ENCODE peak calls at places on chromosomes 5 and 9, in four cellular contexts. One of them, this sample, is unnamed.

GRCh38 chr5:103942587-103943186 is 380.1 kb upstream of the NUDT12 start:
- DNase-seq in SJSA1: no peak
- DNase-seq in Calu3: no peak
- DNase-seq in cardiac septum: no peak
- DNase-seq in this sample: no peak

GRCh38 chr9:120583958-120584369 is 4.0 kb upstream of the CDK5RAP2 start:
- DNase-seq in SJSA1: peak
- DNase-seq in Calu3: peak
- DNase-seq in cardiac septum: no peak
- DNase-seq in this sample: no peak

GRCh38 chr5:33023649-33024048 is 312.5 kb downstream of the NPR3 start:
- DNase-seq in SJSA1: no peak
- DNase-seq in Calu3: no peak
- DNase-seq in cardiac septum: no peak
- DNase-seq in this sample: no peak

GRCh38 chr9:89462817-89463216 is 35.1 kb downstream of the SEMA4D start:
- DNase-seq in SJSA1: no peak
- DNase-seq in Calu3: no peak
- DNase-seq in cardiac septum: no peak
- DNase-seq in this sample: no peak

GRCh38 chr5:37436146-37436934 is 57.2 kb downstream of the WDR70 start:
- DNase-seq in SJSA1: no peak
- DNase-seq in Calu3: no peak
- DNase-seq in cardiac septum: no peak
- DNase-seq in this sample: no peak

GRCh38 chr9:94806307-94806893 is 79.9 kb downstream of the AOPEP start:
- DNase-seq in SJSA1: no peak
- DNase-seq in Calu3: peak
- DNase-seq in cardiac septum: no peak
- DNase-seq in this sample: no peak

GRCh38 chr5:35813456-35813855 is 43.2 kb upstream of the IL7R start:
- DNase-seq in SJSA1: no peak
- DNase-seq in Calu3: no peak
- DNase-seq in cardiac septum: no peak
- DNase-seq in this sample: no peak

GRCh38 chr5:77658662-77659061 is 20.1 kb upstream of the OTP start:
- DNase-seq in SJSA1: no peak
- DNase-seq in Calu3: no peak
- DNase-seq in cardiac septum: no peak
- DNase-seq in this sample: no peak

GRCh38 chr5:15203376-15203775 is 296.6 kb upstream of the FBXL7 start:
- DNase-seq in SJSA1: no peak
- DNase-seq in Calu3: no peak
- DNase-seq in cardiac septum: no peak
- DNase-seq in this sample: no peak

GRCh38 chr9:34332370-34332964 is 3.1 kb downstream of the NUDT2 start:
- DNase-seq in SJSA1: no peak
- DNase-seq in Calu3: no peak
- DNase-seq in cardiac septum: no peak
- DNase-seq in this sample: no peak

GRCh38 chr9:135523521-135524129 is 2.4 kb downstream of the LCN1 start:
- DNase-seq in SJSA1: peak
- DNase-seq in Calu3: no peak
- DNase-seq in cardiac septum: no peak
- DNase-seq in this sample: no peak

GRCh38 chr9:128053560-128053959 is 13.6 kb downstream of the NAIF1 start:
- DNase-seq in SJSA1: no peak
- DNase-seq in Calu3: no peak
- DNase-seq in cardiac septum: peak
- DNase-seq in this sample: no peak

GRCh38 chr9:75378036-75378435 is 289.7 kb downstream of the OSTF1 start:
- DNase-seq in SJSA1: peak
- DNase-seq in Calu3: no peak
- DNase-seq in cardiac septum: no peak
- DNase-seq in this sample: no peak

GRCh38 chr5:173187054-173187743 is 42.9 kb downstream of the BNIP1 start:
- DNase-seq in SJSA1: no peak
- DNase-seq in Calu3: peak
- DNase-seq in cardiac septum: no peak
- DNase-seq in this sample: no peak

GRCh38 chr9:2704504-2704903 is 12.8 kb upstream of the KCNV2 start:
- DNase-seq in SJSA1: no peak
- DNase-seq in Calu3: no peak
- DNase-seq in cardiac septum: no peak
- DNase-seq in this sample: no peak

GRCh38 chr9:33289501-33289900 is 815 bp upstream of the NFX1 start:
- DNase-seq in SJSA1: no peak
- DNase-seq in Calu3: no peak
- DNase-seq in cardiac septum: no peak
- DNase-seq in this sample: no peak

GRCh38 chr5:145947581-145947980 is 11.2 kb downstream of the SH3RF2 start:
- DNase-seq in SJSA1: no peak
- DNase-seq in Calu3: no peak
- DNase-seq in cardiac septum: no peak
- DNase-seq in this sample: no peak

GRCh38 chr9:7216004-7216821 is 458.4 kb downstream of the KDM4C start:
- DNase-seq in SJSA1: no peak
- DNase-seq in Calu3: peak
- DNase-seq in cardiac septum: no peak
- DNase-seq in this sample: no peak

GRCh38 chr9:98248737-98249474 is 6.5 kb downstream of the TBC1D2 start:
- DNase-seq in SJSA1: peak
- DNase-seq in Calu3: peak
- DNase-seq in cardiac septum: peak
- DNase-seq in this sample: no peak

GRCh38 chr5:11791777-11792176 is 112.5 kb downstream of the CTNND2 start:
- DNase-seq in SJSA1: no peak
- DNase-seq in Calu3: peak
- DNase-seq in cardiac septum: no peak
- DNase-seq in this sample: no peak

GRCh38 chr5:100448250-100448649 is 86.9 kb upstream of the FAM174A start:
- DNase-seq in SJSA1: no peak
- DNase-seq in Calu3: no peak
- DNase-seq in cardiac septum: no peak
- DNase-seq in this sample: no peak

GRCh38 chr5:172029876-172030275 is 23.4 kb upstream of the FBXW11 start:
- DNase-seq in SJSA1: no peak
- DNase-seq in Calu3: no peak
- DNase-seq in cardiac septum: no peak
- DNase-seq in this sample: no peak

GRCh38 chr5:57499262-57500050 is 16.8 kb upstream of the ACTBL2 start:
- DNase-seq in SJSA1: no peak
- DNase-seq in Calu3: peak
- DNase-seq in cardiac septum: no peak
- DNase-seq in this sample: no peak

GRCh38 chr5:40655138-40655537 is 24.6 kb upstream of the PTGER4 start:
- DNase-seq in SJSA1: no peak
- DNase-seq in Calu3: no peak
- DNase-seq in cardiac septum: no peak
- DNase-seq in this sample: no peak

GRCh38 chr5:97735209-97735608 is 552.2 kb upstream of the RIOK2 start:
- DNase-seq in SJSA1: no peak
- DNase-seq in Calu3: no peak
- DNase-seq in cardiac septum: no peak
- DNase-seq in this sample: no peak

GRCh38 chr5:57785946-57786345 is 303.3 kb upstream of the ACTBL2 start:
- DNase-seq in SJSA1: no peak
- DNase-seq in Calu3: no peak
- DNase-seq in cardiac septum: no peak
- DNase-seq in this sample: no peak

GRCh38 chr5:72242796-72243475 is 77.1 kb downstream of the MRPS27 start:
- DNase-seq in SJSA1: peak
- DNase-seq in Calu3: no peak
- DNase-seq in cardiac septum: no peak
- DNase-seq in this sample: no peak

GRCh38 chr5:120457839-120458507 is 6.1 kb upstream of the PRR16 start:
- DNase-seq in SJSA1: peak
- DNase-seq in Calu3: peak
- DNase-seq in cardiac septum: peak
- DNase-seq in this sample: peak

GRCh38 chr5:134545070-134545868 is 19.8 kb downstream of the JADE2 start:
- DNase-seq in SJSA1: no peak
- DNase-seq in Calu3: no peak
- DNase-seq in cardiac septum: no peak
- DNase-seq in this sample: no peak

GRCh38 chr5:79025054-79025465 is 40.0 kb upstream of the ARSB start:
- DNase-seq in SJSA1: peak
- DNase-seq in Calu3: peak
- DNase-seq in cardiac septum: no peak
- DNase-seq in this sample: no peak

GRCh38 chr9:2837915-2838314 is 6.0 kb downstream of the PUM3 start:
- DNase-seq in SJSA1: no peak
- DNase-seq in Calu3: no peak
- DNase-seq in cardiac septum: no peak
- DNase-seq in this sample: no peak

GRCh38 chr5:91245074-91245452 is 138.1 kb downstream of the ARRDC3 start:
- DNase-seq in SJSA1: no peak
- DNase-seq in Calu3: no peak
- DNase-seq in cardiac septum: no peak
- DNase-seq in this sample: no peak

GRCh38 chr5:61881821-61882220 is 424.2 kb upstream of the KIF2A start:
- DNase-seq in SJSA1: peak
- DNase-seq in Calu3: no peak
- DNase-seq in cardiac septum: no peak
- DNase-seq in this sample: no peak

GRCh38 chr5:73901455-73901854 is 275.5 kb downstream of the ARHGEF28 start:
- DNase-seq in SJSA1: no peak
- DNase-seq in Calu3: peak
- DNase-seq in cardiac septum: no peak
- DNase-seq in this sample: no peak

GRCh38 chr5:158802941-158803341 is 296.8 kb downstream of the EBF1 start:
- DNase-seq in SJSA1: no peak
- DNase-seq in Calu3: no peak
- DNase-seq in cardiac septum: no peak
- DNase-seq in this sample: no peak

GRCh38 chr9:135370411-135371375 is 108.9 kb upstream of the PPP1R26 start:
- DNase-seq in SJSA1: no peak
- DNase-seq in Calu3: no peak
- DNase-seq in cardiac septum: no peak
- DNase-seq in this sample: no peak

This sample was measured in chondrocyte.